ENCODE peak calls at places on chromosomes 7 and 10, in ten cellular contexts. Z is A673, V is heart left ventricle, R is A549, X is endothelial cell, U is IMR-90, P is choroid plexus epithelial cell, E is right lobe of liver, B is endodermal cell, C is heart right ventricle. G is an unnamed sample.

GRCh38 chr10:110547139-110547761 is 20.2 kb upstream of the SMC3 start:
- DNase-seq in Z (peak), V (no peak), R (peak), X (no peak), U (peak), P (peak), E (no peak), B (no peak), C (no peak), G (no peak)

GRCh38 chr10:110215751-110216150 is 8.3 kb downstream of the MXI1 start:
- DNase-seq in Z (no peak), V (no peak), R (no peak), X (no peak), U (no peak), P (no peak), E (no peak), B (no peak), C (no peak), G (no peak)

GRCh38 chr10:103367379-103367781 is 396 bp upstream of the TAF5 start:
- DNase-seq in Z (peak), V (no peak), R (peak), X (no peak), U (no peak), P (no peak), E (no peak), B (no peak), C (no peak), G (no peak)

GRCh38 chr10:43844236-43844635 is 195.6 kb upstream of the ZNF32 start:
- DNase-seq in Z (no peak), V (no peak), R (no peak), X (no peak), U (no peak), P (no peak), E (no peak), B (no peak), C (no peak), G (no peak)

GRCh38 chr10:13865758-13866491 is 279.2 kb downstream of the PRPF18 start:
- DNase-seq in Z (no peak), V (peak), R (peak), X (peak), U (peak), P (peak), E (no peak), B (peak), C (peak), G (peak)

GRCh38 chr7:4531236-4531635 is 150.9 kb upstream of the FOXK1 start:
- DNase-seq in Z (no peak), V (no peak), R (no peak), X (no peak), U (no peak), P (no peak), E (no peak), B (peak), C (no peak), G (no peak)

GRCh38 chr10:35043796-35044344 is 46.3 kb downstream of the CUL2 start:
- DNase-seq in Z (no peak), V (no peak), R (no peak), X (no peak), U (peak), P (peak), E (no peak), B (no peak), C (no peak), G (no peak)

GRCh38 chr10:118940386-118940785 is 89.1 kb upstream of the NANOS1 start:
- DNase-seq in Z (no peak), V (no peak), R (no peak), X (no peak), U (no peak), P (peak), E (no peak), B (no peak), C (no peak), G (peak)

GRCh38 chr7:82562716-82563404 is 119.3 kb upstream of the CACNA2D1 start:
- DNase-seq in Z (no peak), V (no peak), R (no peak), X (no peak), U (peak), P (peak), E (no peak), B (no peak), C (no peak), G (peak)

GRCh38 chr7:140200102-140200989 is 23.6 kb upstream of the KDM7A start:
- DNase-seq in Z (no peak), V (peak), R (peak), X (no peak), U (peak), P (peak), E (no peak), B (no peak), C (no peak), G (peak)

GRCh38 chr7:1555813-1556540 is at the start of gene TMEM184A:
- DNase-seq in Z (no peak), V (peak), R (peak), X (no peak), U (no peak), P (no peak), E (peak), B (peak), C (peak), G (peak)

GRCh38 chr10:78706986-78707500 is 361.7 kb upstream of the ZMIZ1 start:
- DNase-seq in Z (no peak), V (no peak), R (no peak), X (no peak), U (no peak), P (no peak), E (no peak), B (no peak), C (no peak), G (no peak)

GRCh38 chr10:28396317-28396716 is 93.5 kb upstream of the MPP7 start:
- DNase-seq in Z (no peak), V (no peak), R (no peak), X (no peak), U (no peak), P (no peak), E (no peak), B (no peak), C (no peak), G (no peak)

GRCh38 chr7:113099284-113099919 is 12.8 kb upstream of the GPR85 start:
- DNase-seq in Z (no peak), V (no peak), R (no peak), X (no peak), U (peak), P (no peak), E (no peak), B (no peak), C (no peak), G (peak)

GRCh38 chr7:111089822-111090426 is 1.0 kb upstream of the LRRN3 start:
- DNase-seq in Z (peak), V (no peak), R (peak), X (no peak), U (peak), P (peak), E (no peak), B (no peak), C (no peak), G (no peak)

GRCh38 chr7:98731651-98732050 is 114.6 kb downstream of the NPTX2 start:
- DNase-seq in Z (no peak), V (no peak), R (no peak), X (no peak), U (no peak), P (no peak), E (no peak), B (no peak), C (no peak), G (no peak)

GRCh38 chr7:98730331-98730730 is 113.2 kb downstream of the NPTX2 start:
- DNase-seq in Z (no peak), V (no peak), R (no peak), X (no peak), U (no peak), P (no peak), E (no peak), B (peak), C (no peak), G (no peak)

GRCh38 chr7:98737176-98737575 is 120.1 kb downstream of the NPTX2 start:
- DNase-seq in Z (no peak), V (no peak), R (no peak), X (no peak), U (no peak), P (no peak), E (no peak), B (no peak), C (no peak), G (no peak)

GRCh38 chr7:98735801-98736200 is 118.7 kb downstream of the NPTX2 start:
- DNase-seq in Z (no peak), V (no peak), R (no peak), X (no peak), U (no peak), P (no peak), E (no peak), B (no peak), C (no peak), G (no peak)

GRCh38 chr7:98733036-98733435 is 116.0 kb downstream of the NPTX2 start:
- DNase-seq in Z (peak), V (no peak), R (peak), X (peak), U (peak), P (peak), E (no peak), B (peak), C (no peak), G (peak)
- TF ChIP-seq CTCF in Z (peak), V (peak), R (peak), X (peak), U (no peak), P (peak), E (peak), B (peak), C (no peak), G (peak)

GRCh38 chr10:74890460-74890859 is 64.1 kb downstream of the KAT6B start:
- DNase-seq in Z (no peak), V (no peak), R (no peak), X (no peak), U (no peak), P (no peak), E (no peak), B (no peak), C (no peak), G (no peak)

GRCh38 chr10:74889662-74889998 is 63.2 kb downstream of the KAT6B start:
- DNase-seq in Z (no peak), V (no peak), R (no peak), X (no peak), U (no peak), P (no peak), E (no peak), B (no peak), C (no peak), G (no peak)

GRCh38 chr10:74887614-74888284 is 61.3 kb downstream of the KAT6B start:
- DNase-seq in Z (no peak), V (no peak), R (no peak), X (no peak), U (no peak), P (no peak), E (no peak), B (no peak), C (no peak), G (no peak)

GRCh38 chr10:74891048-74891447 is 64.6 kb downstream of the KAT6B start:
- DNase-seq in Z (no peak), V (peak), R (no peak), X (no peak), U (no peak), P (no peak), E (peak), B (no peak), C (no peak), G (no peak)

DNA sequence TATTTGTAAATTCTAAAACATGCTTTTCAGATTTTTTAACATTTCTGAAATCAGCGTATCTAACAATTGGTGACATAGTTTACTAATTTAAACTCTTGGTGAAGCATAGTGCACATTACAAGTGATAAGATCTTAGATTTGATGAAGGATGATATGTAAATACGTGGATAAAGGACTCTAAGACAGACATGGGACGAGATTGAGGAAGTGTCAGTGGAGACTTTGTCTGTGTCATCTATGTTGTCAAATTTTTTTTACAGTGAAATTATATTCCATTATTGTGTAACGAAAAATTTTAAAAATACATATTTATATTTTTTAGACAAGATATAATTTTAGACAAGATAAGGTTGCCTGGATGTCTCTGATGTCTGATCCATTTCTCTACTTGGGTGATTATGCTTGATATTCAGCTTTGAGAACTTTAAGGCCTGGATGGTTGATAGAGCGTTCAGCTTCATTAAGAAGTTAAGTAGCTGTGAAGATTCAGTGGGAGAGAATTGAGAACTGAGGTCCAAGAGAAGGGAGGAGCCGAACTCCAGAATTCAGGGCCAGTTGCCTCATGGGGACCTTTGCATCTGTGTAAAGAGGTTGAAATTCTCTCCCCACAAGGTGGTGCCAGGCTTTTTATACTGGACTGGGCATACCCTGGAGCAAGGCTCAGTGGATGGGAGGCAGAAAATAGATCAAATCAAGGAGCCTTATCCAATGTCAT is 62.7 kb downstream of the KAT6B start:
- DNase-seq in Z (peak), V (no peak), R (no peak), X (no peak), U (no peak), P (no peak), E (peak), B (peak), C (no peak), G (no peak)
- TF ChIP-seq CTCF in Z (peak), V (no peak), R (peak), X (no peak), U (no peak), P (peak), E (peak), B (peak), C (peak), G (peak)

GRCh38 chr7:157791666-157792065 is 454.9 kb downstream of the DNAJB6 start:
- DNase-seq in Z (no peak), V (no peak), R (no peak), X (no peak), U (no peak), P (no peak), E (no peak), B (no peak), C (no peak), G (no peak)

GRCh38 chr7:157791261-157791660 is 454.5 kb downstream of the DNAJB6 start:
- DNase-seq in Z (no peak), V (no peak), R (no peak), X (no peak), U (no peak), P (no peak), E (no peak), B (no peak), C (no peak), G (no peak)

GRCh38 chr7:157792241-157792950 is 455.6 kb downstream of the DNAJB6 start:
- DNase-seq in Z (no peak), V (no peak), R (no peak), X (no peak), U (no peak), P (no peak), E (no peak), B (no peak), C (no peak), G (no peak)

GRCh38 chr7:157793973-157794763 is 457.4 kb downstream of the DNAJB6 start:
- DNase-seq in Z (no peak), V (no peak), R (no peak), X (no peak), U (no peak), P (no peak), E (no peak), B (no peak), C (no peak), G (no peak)

DNA sequence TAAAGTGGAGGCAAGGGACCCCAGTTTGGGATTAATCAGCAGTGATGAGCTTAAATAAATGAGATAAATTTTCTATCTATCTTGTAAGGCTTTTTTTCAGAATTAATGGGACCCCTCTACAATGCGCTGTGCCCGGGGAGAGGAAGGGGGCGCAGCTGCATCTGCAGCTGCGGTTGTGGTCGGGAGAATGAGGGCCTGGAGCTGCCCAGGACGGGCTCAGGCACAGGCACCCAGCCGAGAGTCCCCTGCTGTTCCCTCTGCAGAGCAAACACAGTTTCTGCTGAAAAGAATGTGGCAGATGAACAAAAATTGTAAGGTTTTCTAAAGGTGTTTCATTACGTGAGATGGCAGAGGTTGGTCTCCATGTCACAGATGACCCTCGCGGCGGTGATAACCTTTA is 456.1 kb downstream of the DNAJB6 start:
- DNase-seq in Z (no peak), V (no peak), R (no peak), X (no peak), U (no peak), P (peak), E (no peak), B (no peak), C (no peak), G (no peak)
- TF ChIP-seq CTCF in Z (no peak), V (no peak), R (no peak), X (no peak), U (no peak), P (peak), E (no peak), B (peak), C (no peak), G (no peak)

GRCh38 chr7:116595063-116595462 is 70.2 kb downstream of the CAV1 start:
- DNase-seq in Z (no peak), V (no peak), R (no peak), X (no peak), U (no peak), P (no peak), E (no peak), B (no peak), C (no peak), G (peak)

GRCh38 chr7:116593359-116594075 is 68.7 kb downstream of the CAV1 start:
- DNase-seq in Z (no peak), V (no peak), R (no peak), X (no peak), U (no peak), P (no peak), E (no peak), B (no peak), C (no peak), G (no peak)

GRCh38 chr7:116592445-116592844 is 67.6 kb downstream of the CAV1 start:
- DNase-seq in Z (no peak), V (peak), R (no peak), X (peak), U (no peak), P (no peak), E (peak), B (no peak), C (peak), G (no peak)

GRCh38 chr7:116591202-116592040 is 66.6 kb downstream of the CAV1 start:
- DNase-seq in Z (peak), V (no peak), R (no peak), X (no peak), U (peak), P (peak), E (no peak), B (no peak), C (no peak), G (peak)

GRCh38 chr7:116592041-116592355 is 67.2 kb downstream of the CAV1 start:
- DNase-seq in Z (no peak), V (no peak), R (no peak), X (no peak), U (no peak), P (no peak), E (no peak), B (no peak), C (no peak), G (no peak)
- TF ChIP-seq CTCF in Z (no peak), V (no peak), R (peak), X (peak), U (no peak), P (no peak), E (no peak), B (peak), C (no peak), G (no peak)

G was measured in foreskin keratinocyte.